ENCODE peak calls at places on chromosomes 12 and 14, in six cellular contexts. H, D, S, L, J and W are unnamed samples.

GRCh38 chr14:90627478-90627877 is 188.8 kb downstream of the TTC7B start:
- DNase-seq in H (no peak), D (no peak), S (no peak), L (no peak), J (no peak), W (no peak)

GRCh38 chr14:64942531-64943111 is at the start of gene GPX2:
- DNase-seq in H (no peak), D (no peak), S (no peak), L (no peak), J (no peak), W (no peak)

GRCh38 chr12:123952037-123952436 is 20.6 kb downstream of the CCDC92 start:
- DNase-seq in H (no peak), D (no peak), S (no peak), L (no peak), J (no peak), W (no peak)

GRCh38 chr14:94344389-94344788 is 21.3 kb upstream of the SERPINA6 start:
- DNase-seq in H (no peak), D (no peak), S (no peak), L (no peak), J (no peak), W (no peak)

GRCh38 chr12:19031032-19031431 is 98.5 kb upstream of the PLEKHA5 start:
- DNase-seq in H (no peak), D (no peak), S (peak), L (peak), J (no peak), W (no peak)

GRCh38 chr12:17020765-17021164 is 414.8 kb upstream of the LMO3 start:
- DNase-seq in H (no peak), D (no peak), S (no peak), L (no peak), J (peak), W (no peak)

GRCh38 chr12:53005215-53005985 is 856 bp upstream of the EIF4B start:
- DNase-seq in H (peak), D (no peak), S (no peak), L (peak), J (peak), W (peak)

GRCh38 chr14:73722581-73722980 is 8.4 kb upstream of the PNMA1 start:
- DNase-seq in H (no peak), D (no peak), S (no peak), L (no peak), J (no peak), W (no peak)

GRCh38 chr14:89164168-89165074 is 252.6 kb downstream of the FOXN3 start:
- DNase-seq in H (no peak), D (no peak), S (no peak), L (no peak), J (no peak), W (no peak)

GRCh38 chr14:55073856-55074255 is 22.4 kb downstream of the MAPK1IP1L start:
- DNase-seq in H (no peak), D (no peak), S (peak), L (peak), J (no peak), W (no peak)

GRCh38 chr14:96978525-96979272 is 181.5 kb downstream of the VRK1 start:
- DNase-seq in H (no peak), D (no peak), S (no peak), L (no peak), J (no peak), W (no peak)

GRCh38 chr12:119695034-119695433 is 27.1 kb downstream of the PRKAB1 start:
- DNase-seq in H (no peak), D (no peak), S (no peak), L (peak), J (peak), W (no peak)

GRCh38 chr14:61101803-61102548 is 120.9 kb downstream of the SLC38A6 start:
- DNase-seq in H (no peak), D (no peak), S (peak), L (no peak), J (peak), W (peak)

GRCh38 chr12:20212036-20212435 is 156.3 kb upstream of the PDE3A start:
- DNase-seq in H (no peak), D (no peak), S (no peak), L (no peak), J (no peak), W (no peak)

GRCh38 chr12:47105914-47106674 is 26.3 kb upstream of the AMIGO2 start:
- DNase-seq in H (no peak), D (no peak), S (no peak), L (no peak), J (no peak), W (no peak)

GRCh38 chr12:43206396-43206795 is 345.6 kb downstream of the ADAMTS20 start:
- DNase-seq in H (no peak), D (no peak), S (no peak), L (peak), J (no peak), W (no peak)

GRCh38 chr12:27865421-27865820 is 85.4 kb upstream of the MANSC4 start:
- DNase-seq in H (no peak), D (no peak), S (peak), L (peak), J (no peak), W (no peak)